ENCODE peak calls at places on chromosomes 16 and 17, in four cellular contexts. Y is IMR-90, K is K562, J is GM12878. A is an unnamed sample.

GRCh38 chr17:76710863-76711611 is at the start of gene MXRA7:
- DNase-seq in Y (peak; percentile 61), K (peak; percentile 88), J (no peak), A (peak; percentile 49)

GRCh38 chr17:67421869-67422273 is 44.8 kb downstream of the PITPNC1 start:
- DNase-seq in Y (peak; percentile 98), K (no peak), J (peak; percentile 61), A (peak; percentile 95)

GRCh38 chr16:9135797-9136196 is 44.4 kb downstream of the HAPSTR1 start:
- DNase-seq in Y (no peak), K (no peak), J (no peak), A (no peak)

GRCh38 chr17:64773836-64774761 is 112.0 kb upstream of the SMURF2 start:
- DNase-seq in Y (peak; percentile 75), K (peak; percentile 78), J (no peak), A (peak; percentile 85)

GRCh38 chr17:66330646-66331037 is 28.2 kb downstream of the PRKCA start:
- DNase-seq in Y (no peak), K (no peak), J (no peak), A (no peak)

GRCh38 chr17:10327640-10328039 is 45.2 kb downstream of the MYH13 start:
- DNase-seq in Y (peak; percentile 73), K (peak; percentile 70), J (peak; percentile 35), A (peak; percentile 89)

GRCh38 chr16:14325921-14326401 is 254.8 kb downstream of the MRTFB start:
- DNase-seq in Y (no peak), K (no peak), J (no peak), A (no peak)

GRCh38 chr16:31427441-31428276 is 501 bp downstream of the COX6A2 start:
- DNase-seq in Y (no peak), K (peak; percentile 85), J (no peak), A (no peak)

GRCh38 chr16:29684671-29685070 is 5.7 kb downstream of the QPRT start:
- DNase-seq in Y (no peak), K (no peak), J (no peak), A (no peak)

GRCh38 chr17:70132505-70132904 is 36.8 kb upstream of the KCNJ2 start:
- DNase-seq in Y (no peak), K (no peak), J (no peak), A (no peak)

GRCh38 chr17:41835800-41836549 is at the start of gene NT5C3B:
- DNase-seq in Y (no peak), K (peak; percentile 94), J (no peak), A (peak; percentile 93)

GRCh38 chr16:30491744-30492308 is 19.3 kb downstream of the ITGAL start:
- DNase-seq in Y (peak; percentile 83), K (peak; percentile 79), J (no peak), A (peak; percentile 80)

GRCh38 chr16:47156816-47157215 is 13.1 kb upstream of the NETO2 start:
- DNase-seq in Y (no peak), K (no peak), J (no peak), A (no peak)

GRCh38 chr17:9606453-9606852 is 30.0 kb downstream of the CFAP52 start:
- DNase-seq in Y (no peak), K (no peak), J (no peak), A (no peak)

GRCh38 chr17:74833501-74834361 is 26.0 kb downstream of the GRIN2C start:
- DNase-seq in Y (peak; percentile 52), K (no peak), J (no peak), A (no peak)

GRCh38 chr17:63571632-63572310 is 21.5 kb downstream of the DCAF7 start:
- DNase-seq in Y (peak; percentile 93), K (peak; percentile 46), J (no peak), A (peak; percentile 21)

GRCh38 chr17:81342700-81343070 is 47.6 kb upstream of the SLC38A10 start:
- DNase-seq in Y (no peak), K (no peak), J (no peak), A (no peak)

GRCh38 chr17:81346090-81346907 is 49.0 kb upstream of the BAHCC1 start:
- DNase-seq in Y (peak; percentile 94), K (peak; percentile 98), J (peak; percentile 45), A (peak; percentile 99)

GRCh38 chr17:81347437-81347836 is 47.8 kb upstream of the BAHCC1 start:
- DNase-seq in Y (no peak), K (no peak), J (no peak), A (no peak)

GRCh38 chr17:81346908-81347349 is 48.3 kb upstream of the BAHCC1 start:
- DNase-seq in Y (no peak), K (no peak), J (no peak), A (no peak)

DNA sequence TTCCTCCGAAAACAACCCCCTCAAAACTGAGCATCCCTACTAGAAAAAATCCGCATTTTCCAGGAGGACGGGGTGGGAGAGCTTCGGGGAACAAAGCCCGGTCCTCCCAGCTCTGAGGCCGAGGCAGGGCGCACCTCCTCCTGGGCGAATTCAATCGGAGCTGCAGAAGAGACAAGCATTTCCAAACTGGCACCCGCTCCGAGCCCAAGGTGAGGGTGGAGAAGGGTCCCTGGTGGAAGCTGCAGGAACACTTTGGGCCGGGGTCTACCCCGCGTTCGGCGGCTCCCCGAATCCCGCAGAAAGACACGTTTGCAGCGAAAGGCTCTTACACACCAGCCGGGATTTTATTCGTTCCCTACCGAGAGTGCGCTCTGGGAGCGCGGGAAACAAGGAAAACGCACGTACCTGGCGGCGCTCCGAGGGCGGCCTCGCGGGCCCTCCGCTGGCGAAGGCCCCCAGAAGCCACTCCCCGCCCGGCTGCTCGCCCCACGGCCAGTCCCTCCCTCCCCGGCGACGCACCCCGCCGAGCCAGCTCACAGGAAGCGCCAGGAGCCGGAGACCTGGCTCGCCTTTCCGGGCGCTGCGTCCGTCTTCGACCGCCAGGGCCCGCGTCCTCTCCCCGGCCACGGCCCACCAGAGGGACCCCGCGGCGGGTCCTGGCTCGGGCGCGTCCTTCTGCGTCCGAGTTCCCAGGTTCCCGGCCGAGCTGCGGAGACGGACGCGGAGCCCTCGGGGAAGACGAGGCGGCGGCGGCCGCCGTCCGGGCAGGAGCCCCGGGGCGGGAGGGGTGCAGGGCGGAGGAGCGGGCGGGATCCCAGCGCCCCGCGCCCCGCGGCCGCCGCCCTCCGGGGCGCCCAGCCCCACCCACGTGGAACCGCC is 49.8 kb upstream of the BAHCC1 start:
- DNase-seq in Y (peak; percentile 87), K (peak; percentile 87), J (no peak), A (peak; percentile 91)
- TF ChIP-seq CTCF in Y (peak; percentile 54), K (peak; percentile 15), J (no peak), A (peak; percentile 16)

DNA sequence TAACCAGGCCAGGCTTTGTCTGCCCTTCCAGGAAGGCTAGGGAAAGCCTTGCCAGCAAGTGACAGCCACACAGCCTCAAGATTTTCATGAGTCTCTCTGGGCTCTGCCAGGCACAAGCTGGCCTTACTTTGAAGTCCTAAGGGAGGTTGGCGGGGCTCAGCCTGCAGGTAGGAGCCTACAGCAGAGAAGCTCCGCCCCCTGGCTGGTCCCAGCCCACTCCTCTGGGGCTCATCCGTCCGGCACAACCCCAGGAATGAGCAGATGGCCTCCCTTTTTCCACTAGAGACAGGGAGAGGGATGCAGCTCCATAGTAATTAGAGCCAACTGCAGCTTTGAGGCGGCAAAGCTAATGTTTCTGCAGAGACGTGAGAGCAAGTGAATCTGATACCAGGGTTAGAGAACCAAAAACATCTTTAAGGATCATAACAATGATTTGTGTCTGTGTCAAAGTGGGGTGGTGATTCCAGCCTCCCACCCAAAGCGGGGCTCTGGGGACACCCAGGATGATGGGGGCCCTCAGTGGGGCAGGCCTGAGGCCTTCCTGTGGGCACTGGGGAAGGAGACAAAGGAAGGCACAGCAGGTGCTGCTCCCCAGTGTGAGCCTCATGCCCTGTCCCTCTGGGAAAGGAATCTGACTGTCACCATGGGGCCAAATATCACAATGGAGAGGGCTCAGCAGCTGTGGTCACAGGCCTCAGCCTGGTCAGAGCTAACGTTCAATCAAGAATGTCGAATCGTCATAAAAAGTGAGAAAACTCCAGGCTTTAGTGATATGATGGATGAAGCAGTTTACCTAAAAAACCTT is 61.5 kb downstream of the RBFOX3 start:
- DNase-seq in Y (no peak), K (no peak), J (no peak), A (no peak)
- TF ChIP-seq ELK1 in Y (no peak), K (no peak), J (no peak), A (no peak)

DNA sequence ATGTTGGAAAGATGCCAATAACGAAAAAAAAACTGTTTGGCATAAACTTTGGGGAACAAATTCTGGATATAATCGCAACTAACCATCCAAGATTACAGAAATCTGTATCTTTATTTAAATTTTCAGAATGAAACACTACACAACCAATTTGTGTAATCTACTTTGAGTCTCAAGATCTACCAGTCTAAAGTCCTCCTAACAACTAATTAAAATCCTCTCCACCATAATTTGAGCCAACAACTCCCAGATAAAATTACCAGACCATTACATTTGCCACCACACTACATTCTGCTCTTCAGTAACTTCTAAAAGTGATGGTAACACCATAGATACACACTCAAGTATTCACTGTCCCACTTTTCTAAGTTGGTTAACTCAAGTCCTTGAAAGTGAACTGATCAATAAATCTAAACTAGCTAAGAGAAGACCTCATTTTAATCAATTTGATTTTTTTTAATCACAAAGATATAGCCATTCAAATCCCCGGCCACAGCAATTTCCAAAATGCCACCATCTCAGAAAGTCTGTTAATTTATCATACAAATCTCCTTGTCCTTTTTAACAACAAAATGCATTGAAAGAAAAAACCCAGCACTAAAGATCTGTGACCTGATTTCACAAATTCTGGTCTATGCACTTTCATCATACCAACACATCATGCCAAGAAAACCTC is 1.9 kb downstream of the SIAH1 start:
- DNase-seq in Y (peak; percentile 48), K (no peak), J (no peak), A (no peak)
- H3K4me1 ChIP-seq in Y (peaks cover 7% of the 10 kb centered on the region), K (peaks cover 26% of the 10 kb centered on the region), J (no peaks in the 10 kb centered on the region), A (peaks cover 35% of the 10 kb centered on the region)

GRCh38 chr16:2056681-2057407 is 9.1 kb downstream of the TSC2 start:
- DNase-seq in Y (no peak), K (no peak), J (no peak), A (peak; percentile 56)
- TF ChIP-seq CTCF in Y (no peak), K (peak; percentile 30), J (no peak), A (no peak)

GRCh38 chr16:83458612-83459011 is 349.2 kb upstream of the HSBP1 start:
- DNase-seq in Y (peak; percentile 80), K (no peak), J (peak; percentile 16), A (no peak)
- TF ChIP-seq ELK1 in Y (no peak), K (no peak), J (no peak), A (no peak)

GRCh38 chr17:45308840-45309239 is 8.0 kb downstream of the MAP3K14 start:
- DNase-seq in Y (no peak), K (no peak), J (no peak), A (no peak)
- H3K4me1 ChIP-seq in Y (peaks cover 45% of the 10 kb centered on the region), K (peaks cover 23% of the 10 kb centered on the region), J (peaks cover 79% of the 10 kb centered on the region), A (peaks cover 93% of the 10 kb centered on the region)

GRCh38 chr17:80860703-80861359 is 130.8 kb upstream of the CHMP6 start:
- DNase-seq in Y (no peak), K (no peak), J (no peak), A (no peak)

GRCh38 chr17:80861360-80861861 is 130.2 kb upstream of the CHMP6 start:
- DNase-seq in Y (no peak), K (no peak), J (no peak), A (no peak)

GRCh38 chr17:80862341-80862969 is 129.2 kb upstream of the CHMP6 start:
- DNase-seq in Y (no peak), K (no peak), J (no peak), A (no peak)

GRCh38 chr17:80862978-80863377 is 128.7 kb upstream of the CHMP6 start:
- DNase-seq in Y (no peak), K (no peak), J (no peak), A (no peak)

GRCh38 chr17:80861892-80862291 is 129.7 kb upstream of the CHMP6 start:
- DNase-seq in Y (peak; percentile 30), K (no peak), J (no peak), A (peak; percentile 58)
- TF ChIP-seq CTCF in Y (peak; percentile 37), K (peak; percentile 9), J (no peak), A (peak; percentile 41)

A was measured in A549.